ENCODE peak calls at places on chromosomes 1 and 21, in ten cellular contexts. V is heart left ventricle, H is sigmoid colon, I is IMR-90, E is HFF-Myc, U is left ventricle myocardium inferior, W is AG04450, B is HL-60, O is astrocyte of the spinal cord, Q is mammary epithelial cell. P is an unnamed sample.

GRCh38 chr1:47478090-47478489 is 40.2 kb downstream of the FOXD2 start:
- DNase-seq in H (no peak), I (no peak), E (no peak), Q (no peak), V (no peak), O (no peak), U (no peak), W (no peak), B (no peak), P (no peak)

GRCh38 chr1:161172776-161173376 is 4.4 kb downstream of the B4GALT3 start:
- DNase-seq in H (no peak), O (peak; percentile 73), Q (no peak), B (no peak), I (peak; percentile 97), W (peak; percentile 81), V (peak; percentile 44), E (no peak), U (no peak), P (peak; percentile 86)

GRCh38 chr1:116666747-116667576 is 571 bp downstream of the IGSF3 start:
- DNase-seq in E (no peak), W (no peak), O (no peak), V (no peak), H (no peak), I (no peak), B (no peak), Q (no peak), U (no peak), P (no peak)

GRCh38 chr1:181872562-181872961 is 188.9 kb downstream of the ZNF648 start:
- DNase-seq in W (no peak), E (no peak), Q (no peak), O (no peak), H (no peak), V (no peak), U (no peak), I (no peak), B (no peak), P (no peak)

GRCh38 chr1:25754421-25755195 is 45.4 kb upstream of the SELENON start:
- DNase-seq in H (no peak), W (no peak), Q (no peak), B (no peak), V (no peak), O (no peak), E (no peak), I (no peak), U (no peak), P (no peak)

GRCh38 chr1:208026880-208027438 is 116.0 kb upstream of the CD34 start:
- DNase-seq in E (no peak), B (no peak), O (no peak), U (peak; percentile 48), V (no peak), W (no peak), I (no peak), H (no peak), Q (no peak), P (no peak)

GRCh38 chr21:38787461-38788274 is 18.1 kb upstream of the ETS2 start:
- DNase-seq in I (peak; percentile 76), H (no peak), O (peak; percentile 84), B (no peak), W (no peak), E (peak; percentile 73), U (no peak), V (no peak), Q (peak; percentile 99), P (peak; percentile 62)

GRCh38 chr21:39314155-39315027 is 959 bp upstream of the BRWD1 start:
- DNase-seq in Q (peak; percentile 67), V (peak; percentile 61), E (no peak), B (no peak), U (peak; percentile 45), O (peak; percentile 75), I (peak; percentile 65), H (peak; percentile 72), W (no peak), P (peak; percentile 69)

GRCh38 chr1:114310771-114311251 is 157.1 kb upstream of the SYT6 start:
- DNase-seq in B (no peak), U (no peak), I (peak; percentile 75), E (no peak), O (peak; percentile 76), H (no peak), V (no peak), W (no peak), Q (no peak), P (peak; percentile 71)

GRCh38 chr1:95042286-95042685 is 30.5 kb downstream of the ALG14 start:
- DNase-seq in W (no peak), B (no peak), O (no peak), E (no peak), U (no peak), Q (no peak), V (no peak), I (peak; percentile 32), H (peak; percentile 73), P (peak; percentile 64)

GRCh38 chr21:37765501-37765900 is 150.8 kb downstream of the KCNJ6 start:
- DNase-seq in H (no peak), I (no peak), V (no peak), B (no peak), E (no peak), W (no peak), U (no peak), Q (peak; percentile 72), O (no peak), P (no peak)

GRCh38 chr1:33099290-33100118 is 18.6 kb downstream of the AZIN2 start:
- DNase-seq in I (peak; percentile 100), V (peak; percentile 49), E (peak; percentile 100), U (no peak), B (peak; percentile 68), W (peak; percentile 100), Q (peak; percentile 100), O (peak; percentile 100), H (no peak), P (peak; percentile 100)

DNA sequence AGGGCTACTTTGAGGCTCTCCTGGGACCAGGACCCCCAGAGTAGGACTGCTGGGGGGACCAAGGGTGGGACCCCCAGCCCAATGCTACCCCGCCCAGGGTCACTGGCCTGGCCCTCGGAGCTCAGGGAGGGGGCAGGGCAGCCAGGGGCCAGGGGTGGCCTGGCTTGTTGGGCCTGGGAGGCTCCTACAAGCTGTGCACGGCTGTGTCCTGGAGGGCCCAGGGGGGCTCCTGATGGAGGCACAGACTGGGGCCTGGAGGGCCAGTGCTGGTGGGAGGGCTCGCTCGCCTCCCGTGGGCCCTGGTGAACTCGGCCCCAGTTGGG is 2.2 kb downstream of the HES4 start:
- DNase-seq in U (no peak), H (peak; percentile 66), W (no peak), E (no peak), Q (no peak), O (no peak), V (no peak), I (no peak), B (no peak), P (no peak)
- H3K4me3 ChIP-seq in U (peak overlapping the region; percentile 77), H (no peak overlapping the region), W (no peak overlapping the region), E (no peak overlapping the region), Q (no peak overlapping the region), O (no peak overlapping the region), V (peak overlapping the region; percentile 81), I (no peak overlapping the region), B (no peak overlapping the region), P (no peak overlapping the region)

DNA sequence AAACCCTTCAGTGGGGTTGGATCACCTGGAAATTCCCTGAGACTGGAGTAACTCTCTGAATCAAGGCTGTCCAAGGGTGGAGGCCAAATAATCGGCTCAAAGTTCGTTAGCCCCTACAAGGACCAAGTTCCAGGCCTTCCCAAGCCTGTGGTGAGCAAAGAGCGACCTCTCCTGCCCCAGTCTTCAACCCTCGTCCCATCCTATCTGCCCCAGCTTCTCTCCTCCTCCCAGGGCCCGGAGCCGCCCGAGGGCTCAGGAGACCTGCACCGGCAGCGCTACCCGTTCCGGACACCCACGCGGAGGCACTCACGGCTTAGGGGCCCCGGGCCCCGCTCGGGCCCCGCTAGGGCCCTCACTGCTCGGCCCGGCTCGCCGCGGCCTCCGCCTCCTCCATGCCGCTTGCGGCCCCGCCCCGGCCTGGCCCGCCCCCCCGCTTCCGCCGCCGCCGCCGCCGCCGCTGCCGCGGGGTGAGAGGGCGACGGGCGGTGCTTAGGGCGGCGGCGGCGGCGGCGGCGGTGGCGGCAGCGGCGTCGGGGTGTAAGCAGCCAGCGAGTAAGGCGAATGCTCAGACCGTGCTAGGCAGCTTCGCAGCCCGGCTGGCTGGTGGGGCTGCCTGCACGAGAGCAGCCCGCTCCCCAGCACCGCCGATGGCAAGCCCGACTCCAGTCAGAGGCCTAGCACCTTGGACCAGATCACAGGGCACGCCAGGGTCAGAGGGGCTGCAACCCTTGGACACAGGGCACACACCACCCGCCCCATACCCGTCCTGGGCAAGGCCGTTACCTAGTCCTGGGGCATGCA is at the start of gene POMGNT1:
- DNase-seq in I (peak; percentile 39), Q (peak; percentile 71), B (peak; percentile 39), H (peak; percentile 75), E (no peak), O (peak; percentile 47), V (peak; percentile 79), U (peak; percentile 76), W (no peak), P (peak; percentile 39)
- TF ChIP-seq CTCF in I (peak; percentile 18), Q (no peak), B (no peak), H (no peak), E (no peak), O (no peak), V (peak; percentile 26), U (no peak), W (peak; percentile 7), P (no peak)

DNA sequence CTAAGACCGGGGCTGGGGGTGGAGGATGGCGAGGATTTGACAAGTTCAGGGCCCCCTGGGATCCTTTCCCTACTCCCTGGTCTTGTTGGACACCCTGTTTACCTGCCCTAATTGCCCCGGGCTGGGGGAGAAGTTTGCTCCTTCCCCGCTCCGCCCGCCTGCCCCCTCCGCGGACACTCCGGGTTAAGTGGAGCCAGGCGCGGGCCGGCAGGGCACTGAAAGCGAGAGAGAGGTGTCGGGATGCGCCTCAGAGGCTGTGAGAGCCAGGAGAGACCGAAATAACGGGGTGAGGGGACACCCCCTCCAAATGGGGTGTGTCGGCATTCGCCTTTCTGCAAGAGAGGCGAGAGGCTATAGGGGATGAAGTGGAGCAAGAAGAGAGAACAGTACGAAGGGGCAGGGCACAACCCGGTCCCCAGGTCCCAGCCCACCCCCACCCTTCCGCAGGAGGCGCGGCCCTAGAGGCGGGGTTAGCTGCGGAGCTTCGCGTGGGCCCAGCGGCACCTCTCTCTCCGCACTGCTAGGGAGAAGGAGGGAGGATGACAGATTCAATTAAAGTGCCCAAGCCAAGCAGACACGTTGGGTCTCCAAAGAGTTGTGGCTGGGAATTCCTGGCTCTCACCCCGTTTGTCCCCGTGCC is 3.8 kb downstream of the EFNA3 start:
- DNase-seq in Q (no peak), O (no peak), I (no peak), V (no peak), B (no peak), W (no peak), U (no peak), E (no peak), H (peak; percentile 61), P (no peak)
- H3K4me3 ChIP-seq in Q (no peak overlapping the region), O (no peak overlapping the region), I (no peak overlapping the region), V (peak overlapping the region; percentile 21), B (no peak overlapping the region), W (no peak overlapping the region), U (peak overlapping the region; percentile 52), E (no peak overlapping the region), H (no peak overlapping the region), P (no peak overlapping the region)

DNA sequence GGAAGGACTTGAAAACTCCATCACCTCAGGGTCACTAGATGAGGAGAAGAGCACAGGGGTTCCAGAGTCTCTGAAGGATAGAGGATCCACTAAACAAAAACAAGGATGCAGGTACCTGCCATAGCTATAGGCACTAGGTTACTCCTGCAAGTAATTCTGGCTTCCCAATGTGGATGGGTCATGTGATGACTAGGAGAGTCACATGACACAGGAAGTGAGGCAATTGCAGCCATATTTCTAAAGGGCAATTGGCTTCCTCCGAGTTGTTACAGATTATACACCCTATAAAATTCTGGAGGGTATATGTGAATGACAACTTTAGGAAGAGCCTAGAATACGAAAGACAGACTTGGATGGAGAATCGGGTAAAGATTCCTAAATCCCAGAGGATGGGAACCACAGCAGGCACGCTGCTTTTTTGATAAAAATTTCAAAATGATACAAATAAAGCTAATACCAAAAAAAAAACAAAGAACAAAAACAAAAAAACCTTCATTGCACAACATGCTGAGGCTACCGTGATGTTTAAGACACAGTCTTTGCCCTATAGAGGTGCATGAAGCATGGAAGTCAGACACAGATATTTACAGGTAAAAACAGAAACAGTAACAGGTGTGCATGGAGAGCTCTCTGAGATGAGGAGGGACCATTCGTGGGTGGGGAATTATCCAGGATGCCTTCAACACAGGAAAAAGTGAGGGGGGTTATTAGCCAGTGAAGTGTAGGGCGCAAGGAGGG is 10.5 kb downstream of the MTX1 start:
- DNase-seq in I (peak; percentile 69), O (peak; percentile 70), V (no peak), W (no peak), H (no peak), E (no peak), U (no peak), Q (peak; percentile 43), B (no peak), P (peak; percentile 81)
- TF ChIP-seq CTCF in I (no peak), O (no peak), V (no peak), W (no peak), H (no peak), E (no peak), U (no peak), Q (no peak), B (no peak), P (no peak)

P was measured in fibroblast of pulmonary artery.